ENCODE peak calls at places on chromosomes 12 and 14, in five cellular contexts. Y, H, R, B and P are unnamed samples.

GRCh38 chr14:70254476-70254961 is 65.8 kb upstream of the SLC8A3 start:
- DNase-seq in Y (peak; percentile 20), H (peak; percentile 71), R (no peak), B (peak; percentile 83), P (peak; percentile 62)

GRCh38 chr12:4956968-4957367 is 47.3 kb downstream of the KCNA1 start:
- DNase-seq in Y (no peak), H (no peak), R (no peak), B (no peak), P (no peak)

GRCh38 chr14:97180304-97181200 is 383.4 kb downstream of the VRK1 start:
- DNase-seq in Y (no peak), H (no peak), R (no peak), B (no peak), P (no peak)

GRCh38 chr12:16756833-16757552 is 151.0 kb upstream of the LMO3 start:
- DNase-seq in Y (no peak), H (no peak), R (no peak), B (no peak), P (no peak)

GRCh38 chr12:94207467-94208432 is 59.4 kb downstream of the PLXNC1 start:
- DNase-seq in Y (no peak), H (no peak), R (peak; percentile 76), B (no peak), P (no peak)

GRCh38 chr14:23613242-23614070 is 22.7 kb upstream of the DHRS2 start:
- DNase-seq in Y (no peak), H (no peak), R (no peak), B (no peak), P (no peak)

GRCh38 chr12:21296751-21297406 is 37.8 kb downstream of the SLCO1A2 start:
- DNase-seq in Y (no peak), H (no peak), R (no peak), B (no peak), P (no peak)

GRCh38 chr12:11951209-11951608 is 119.5 kb upstream of the BCL2L14 start:
- DNase-seq in Y (no peak), H (no peak), R (no peak), B (no peak), P (no peak)

GRCh38 chr12:50082644-50083043 is 2.5 kb upstream of the SMARCD1 start:
- DNase-seq in Y (no peak), H (peak; percentile 36), R (no peak), B (peak; percentile 54), P (no peak)

GRCh38 chr12:53265783-53266182 is 2.3 kb upstream of the ESPL1 start:
- DNase-seq in Y (no peak), H (no peak), R (no peak), B (no peak), P (no peak)

GRCh38 chr12:124898200-124898950 is 16.1 kb downstream of the UBC start:
- DNase-seq in Y (peak; percentile 40), H (peak; percentile 78), R (peak; percentile 68), B (peak; percentile 90), P (peak; percentile 37)

GRCh38 chr12:62003217-62003616 is 257.0 kb upstream of the USP15 start:
- DNase-seq in Y (no peak), H (no peak), R (no peak), B (no peak), P (no peak)

GRCh38 chr14:61065671-61066070 is 84.6 kb downstream of the SLC38A6 start:
- DNase-seq in Y (no peak), H (no peak), R (no peak), B (no peak), P (no peak)

GRCh38 chr12:123132951-123133619 is 17.8 kb downstream of the PITPNM2 start:
- DNase-seq in Y (no peak), H (peak; percentile 2), R (no peak), B (peak; percentile 0), P (no peak)

GRCh38 chr14:90159147-90159546 is 97.2 kb upstream of the PSMC1 start:
- DNase-seq in Y (no peak), H (no peak), R (no peak), B (no peak), P (no peak)

GRCh38 chr12:110073049-110073831 is 24.9 kb upstream of the C12orf76 start:
- DNase-seq in Y (no peak), H (peak; percentile 77), R (peak; percentile 24), B (peak; percentile 76), P (no peak)

GRCh38 chr14:52730708-52731111 is 744 bp downstream of the STYX start:
- DNase-seq in Y (no peak), H (no peak), R (no peak), B (no peak), P (no peak)

GRCh38 chr12:93229494-93230310 is 148.0 kb upstream of the NUDT4 start:
- DNase-seq in Y (no peak), H (no peak), R (no peak), B (no peak), P (no peak)

GRCh38 chr12:85310025-85310424 is 30.0 kb downstream of the ALX1 start:
- DNase-seq in Y (no peak), H (no peak), R (no peak), B (no peak), P (no peak)

GRCh38 chr12:101915856-101916255 is 38.5 kb downstream of the DRAM1 start:
- DNase-seq in Y (no peak), H (no peak), R (no peak), B (no peak), P (no peak)

GRCh38 chr12:2154521-2154920 is 101.7 kb downstream of the CACNA1C start:
- DNase-seq in Y (no peak), H (no peak), R (no peak), B (no peak), P (no peak)

GRCh38 chr12:89559753-89560152 is 33.9 kb upstream of the POC1B start:
- DNase-seq in Y (no peak), H (no peak), R (no peak), B (no peak), P (no peak)

GRCh38 chr12:131087302-131087818 is 133.7 kb downstream of the ADGRD1 start:
- DNase-seq in Y (no peak), H (peak; percentile 40), R (peak; percentile 12), B (no peak), P (no peak)

GRCh38 chr14:21395450-21395849 is 11.6 kb upstream of the SUPT16H start:
- DNase-seq in Y (no peak), H (no peak), R (no peak), B (no peak), P (no peak)

GRCh38 chr14:79442776-79443175 is 768.5 kb downstream of the DIO2 start:
- DNase-seq in Y (no peak), H (no peak), R (no peak), B (no peak), P (no peak)

GRCh38 chr12:29229937-29230336 is 80.9 kb downstream of the FAR2 start:
- DNase-seq in Y (no peak), H (no peak), R (no peak), B (no peak), P (no peak)

GRCh38 chr12:107492393-107493134 is 193.0 kb upstream of the PWP1 start:
- DNase-seq in Y (no peak), H (no peak), R (peak; percentile 45), B (no peak), P (no peak)

GRCh38 chr12:129531004-129531403 is 372.8 kb downstream of the TMEM132D start:
- DNase-seq in Y (no peak), H (no peak), R (no peak), B (no peak), P (no peak)

GRCh38 chr14:86723254-86723624 is 1193.3 kb downstream of the FLRT2 start:
- DNase-seq in Y (no peak), H (no peak), R (no peak), B (no peak), P (no peak)

DNA sequence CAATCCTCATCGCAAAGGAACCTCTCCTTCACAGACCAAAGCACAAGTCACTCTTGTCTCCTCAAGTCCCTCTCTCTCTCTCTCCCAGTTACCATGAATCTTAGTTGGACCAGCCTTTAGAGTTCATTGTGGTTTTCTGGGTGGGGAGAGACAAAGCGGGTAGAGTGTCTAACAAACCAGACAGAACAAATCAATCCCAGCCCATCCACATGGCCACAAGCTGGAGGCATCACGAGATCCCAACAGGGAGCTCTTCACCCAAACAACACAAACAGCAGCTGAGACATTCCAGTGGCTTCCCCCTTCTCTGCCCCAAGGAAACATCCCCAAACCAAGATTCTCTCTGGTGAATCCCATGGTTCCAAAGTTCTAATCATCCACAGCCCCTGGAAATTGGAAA is 22.4 kb downstream of the ACTN1 start:
- DNase-seq in Y (no peak), H (no peak), R (no peak), B (no peak), P (no peak)
- H3K27ac ChIP-seq in Y (peak overlapping the region; percentile 98), H (peak overlapping the region; percentile 64), R (peak overlapping the region; percentile 69), B (no peak overlapping the region), P (peak overlapping the region; percentile 72)

DNA sequence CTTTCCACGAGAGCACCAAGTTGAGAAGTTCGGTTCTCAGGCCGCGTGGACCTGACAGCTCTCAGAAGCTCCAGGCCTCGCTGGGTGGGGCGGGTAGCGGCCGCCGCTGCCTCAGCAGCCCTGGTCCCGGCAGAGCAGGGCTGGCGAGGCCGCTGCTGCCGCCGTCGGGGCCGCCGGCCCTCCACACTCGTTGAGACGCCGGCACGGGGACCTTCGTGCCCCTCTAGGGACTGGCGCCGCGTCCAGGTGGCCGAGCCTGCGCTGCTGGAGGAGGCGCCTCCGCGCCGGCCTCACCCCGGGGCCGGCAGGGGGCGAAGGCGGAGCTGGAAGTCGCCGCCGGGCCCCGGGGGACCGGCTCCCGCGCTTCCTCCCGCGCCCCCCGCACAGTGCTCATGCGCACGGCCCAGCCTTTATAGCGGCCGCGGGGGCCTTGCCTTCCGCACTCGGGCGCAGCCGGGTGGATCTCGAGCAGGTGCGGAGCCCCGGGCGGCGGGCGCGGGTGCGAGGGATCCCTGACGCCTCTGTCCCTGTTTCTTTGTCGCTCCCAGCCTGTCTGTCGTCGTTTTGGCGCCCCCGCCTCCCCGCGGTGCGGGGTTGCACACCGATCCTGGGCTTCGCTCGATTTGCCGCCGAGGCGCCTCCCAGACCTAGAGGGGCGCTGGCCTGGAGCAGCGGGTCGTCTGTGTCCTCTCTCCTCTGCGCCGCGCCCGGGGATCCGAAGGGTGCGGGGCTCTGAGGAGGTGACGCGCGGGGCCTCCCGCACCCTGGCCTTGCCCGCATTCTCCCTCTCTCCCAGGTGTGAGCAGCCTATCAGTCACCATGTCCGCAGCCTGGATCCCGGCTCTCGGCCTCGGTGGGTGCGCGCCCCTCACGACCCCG is at the start of gene COCH:
- DNase-seq in Y (no peak), H (peak; percentile 53), R (peak; percentile 39), B (peak; percentile 81), P (no peak)
- TF ChIP-seq POLR2A in Y (no peak), H (no peak), R (no peak), B (no peak), P (no peak)

DNA sequence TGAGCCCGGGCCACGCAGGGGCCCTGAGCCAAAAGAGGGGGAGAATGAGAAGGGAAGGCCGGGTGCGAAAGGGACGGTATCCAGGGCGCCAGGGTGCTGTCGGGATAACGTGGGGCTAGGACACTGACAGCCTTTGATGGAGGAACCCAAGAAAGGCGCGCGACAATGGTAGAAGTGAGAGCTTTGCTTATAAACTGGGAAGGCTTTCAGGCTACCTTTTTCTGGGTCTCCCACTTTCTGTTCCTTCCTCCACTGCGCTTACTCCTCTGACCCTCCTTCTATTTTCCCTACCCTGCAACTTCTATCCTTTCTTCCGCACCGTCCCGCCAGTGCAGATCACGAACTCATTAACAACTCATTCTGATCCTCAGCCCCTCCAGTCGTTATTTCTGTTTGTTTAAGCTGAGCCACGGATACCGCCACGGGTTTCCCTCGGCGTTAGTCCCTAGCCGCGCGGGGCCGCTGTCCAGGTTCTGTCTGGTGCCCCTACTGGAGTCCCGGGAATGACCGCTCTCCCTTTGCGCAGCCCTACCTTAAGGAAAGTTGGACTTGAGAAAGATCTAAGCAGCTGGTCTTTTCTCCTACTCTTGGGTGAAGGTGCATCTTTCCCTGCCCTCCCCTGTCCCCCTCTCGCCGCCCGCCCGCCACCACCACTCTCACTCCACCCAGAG is 3.0 kb downstream of the SSTR1 start:
- DNase-seq in Y (no peak), H (peak; percentile 71), R (no peak), B (no peak), P (no peak)
- TF ChIP-seq CTCF in Y (no peak), H (peak; percentile 27), R (no peak), B (no peak), P (no peak)

GRCh38 chr12:26043139-26044006 is 81.5 kb downstream of the BHLHE41 start:
- DNase-seq in Y (no peak), H (no peak), R (no peak), B (no peak), P (no peak)
- H3K27ac ChIP-seq in Y (peak overlapping the region; percentile 42), H (no peak overlapping the region), R (no peak overlapping the region), B (no peak overlapping the region), P (no peak overlapping the region)